ENCODE peak calls at places on chromosome 11, in four cellular contexts. Z is K562, E is GM12878, D is IMR-90. X is an unnamed sample.

GRCh38 chr11:132032555-132032954 is 662.1 kb downstream of the NTM start:
- DNase-seq in Z (no peak), E (no peak), D (peak; percentile 92), X (no peak)

GRCh38 chr11:110759972-110760381 is 47.7 kb upstream of the ARHGAP20 start:
- DNase-seq in Z (no peak), E (no peak), D (peak; percentile 92), X (no peak)

GRCh38 chr11:74749965-74750296 is 1.3 kb downstream of the RNF169 start:
- DNase-seq in Z (peak; percentile 14), E (no peak), D (no peak), X (no peak)

GRCh38 chr11:68870470-68870869 is 28.8 kb upstream of the CPT1A start:
- DNase-seq in Z (peak; percentile 29), E (no peak), D (no peak), X (no peak)

GRCh38 chr11:122306776-122307479 is 190.9 kb upstream of the BLID start:
- DNase-seq in Z (no peak), E (no peak), D (no peak), X (no peak)

GRCh38 chr11:206002-206384 is 1.2 kb downstream of the BET1L start:
- DNase-seq in Z (no peak), E (no peak), D (no peak), X (no peak)

GRCh38 chr11:76850815-76851214 is 9.9 kb upstream of the ACER3 start:
- DNase-seq in Z (no peak), E (no peak), D (no peak), X (no peak)

GRCh38 chr11:8267831-8268529 is 4.3 kb upstream of the LMO1 start:
- DNase-seq in Z (no peak), E (no peak), D (no peak), X (no peak)

GRCh38 chr11:120024046-120024445 is 113.9 kb downstream of the TRIM29 start:
- DNase-seq in Z (no peak), E (no peak), D (no peak), X (no peak)

GRCh38 chr11:20668844-20669832 is at the start of gene NELL1:
- DNase-seq in Z (no peak), E (no peak), D (no peak), X (peak; percentile 66)

GRCh38 chr11:69170704-69171103 is 15.0 kb downstream of the SMIM38 start:
- DNase-seq in Z (no peak), E (no peak), D (no peak), X (no peak)

GRCh38 chr11:67053896-67054850 is 2.5 kb upstream of the RHOD start:
- DNase-seq in Z (peak; percentile 76), E (no peak), D (peak; percentile 91), X (peak; percentile 23)

GRCh38 chr11:32420937-32421532 is 14.3 kb downstream of the WT1 start:
- DNase-seq in Z (peak; percentile 83), E (peak; percentile 55), D (no peak), X (no peak)

GRCh38 chr11:94144233-94144632 is 15.6 kb downstream of the PANX1 start:
- DNase-seq in Z (no peak), E (no peak), D (no peak), X (no peak)

GRCh38 chr11:27296406-27296994 is 66.5 kb downstream of the CCDC34 start:
- DNase-seq in Z (peak; percentile 67), E (no peak), D (peak; percentile 70), X (no peak)

GRCh38 chr11:14075118-14075601 is 112.6 kb downstream of the SPON1 start:
- DNase-seq in Z (no peak), E (no peak), D (no peak), X (no peak)

GRCh38 chr11:19079643-19080440 is 19.3 kb upstream of the MRGPRX2 start:
- DNase-seq in Z (no peak), E (no peak), D (peak; percentile 68), X (no peak)

GRCh38 chr11:44785856-44786606 is 59.3 kb downstream of the TSPAN18 start:
- DNase-seq in Z (no peak), E (no peak), D (no peak), X (no peak)

GRCh38 chr11:1131033-1131911 is 26.5 kb upstream of the MUC5AC start:
- DNase-seq in Z (no peak), E (no peak), D (no peak), X (no peak)

GRCh38 chr11:128904303-128904871 is 13.2 kb downstream of the KCNJ5 start:
- DNase-seq in Z (no peak), E (no peak), D (no peak), X (no peak)

GRCh38 chr11:95148421-95148820 is 58.8 kb downstream of the ENDOD1 start:
- DNase-seq in Z (no peak), E (no peak), D (no peak), X (no peak)

GRCh38 chr11:73566422-73566821 is 31.5 kb downstream of the FAM168A start:
- DNase-seq in Z (no peak), E (no peak), D (peak; percentile 59), X (no peak)

GRCh38 chr11:102120006-102120405 is 9.8 kb downstream of the YAP1 start:
- DNase-seq in Z (no peak), E (no peak), D (peak; percentile 41), X (no peak)

GRCh38 chr11:10638285-10638684 is 55.3 kb downstream of the IRAG1 start:
- DNase-seq in Z (no peak), E (no peak), D (no peak), X (no peak)

GRCh38 chr11:3195251-3196160 is 23.1 kb downstream of the MRGPRG start:
- DNase-seq in Z (no peak), E (no peak), D (peak; percentile 14), X (peak; percentile 47)

GRCh38 chr11:131760191-131760951 is 390.0 kb downstream of the NTM start:
- DNase-seq in Z (no peak), E (no peak), D (peak; percentile 95), X (peak; percentile 63)

GRCh38 chr11:7418061-7418460 is 67.2 kb upstream of the OLFML1 start:
- DNase-seq in Z (no peak), E (no peak), D (no peak), X (no peak)

GRCh38 chr11:132653237-132653636 is 879.1 kb downstream of the OPCML start:
- DNase-seq in Z (no peak), E (no peak), D (no peak), X (no peak)

GRCh38 chr11:19258651-19259230 is 18.0 kb upstream of the E2F8 start:
- DNase-seq in Z (no peak), E (no peak), D (no peak), X (no peak)

GRCh38 chr11:23201936-23202522 is 341.8 kb upstream of the CCDC179 start:
- DNase-seq in Z (no peak), E (no peak), D (no peak), X (no peak)

GRCh38 chr11:1573077-1573846 is 1.2 kb upstream of the DUSP8 start:
- DNase-seq in Z (no peak), E (no peak), D (no peak), X (peak; percentile 71)

GRCh38 chr11:126327280-126328000 is 23.6 kb downstream of the DCPS start:
- DNase-seq in Z (no peak), E (no peak), D (no peak), X (no peak)

GRCh38 chr11:126328001-126328390 is 24.1 kb downstream of the DCPS start:
- DNase-seq in Z (no peak), E (no peak), D (no peak), X (no peak)

GRCh38 chr11:126329644-126330200 is 25.8 kb upstream of the ST3GAL4 start:
- DNase-seq in Z (no peak), E (no peak), D (peak; percentile 17), X (no peak)

GRCh38 chr11:126328938-126329643 is 25.2 kb downstream of the DCPS start:
- DNase-seq in Z (no peak), E (no peak), D (no peak), X (no peak)

DNA sequence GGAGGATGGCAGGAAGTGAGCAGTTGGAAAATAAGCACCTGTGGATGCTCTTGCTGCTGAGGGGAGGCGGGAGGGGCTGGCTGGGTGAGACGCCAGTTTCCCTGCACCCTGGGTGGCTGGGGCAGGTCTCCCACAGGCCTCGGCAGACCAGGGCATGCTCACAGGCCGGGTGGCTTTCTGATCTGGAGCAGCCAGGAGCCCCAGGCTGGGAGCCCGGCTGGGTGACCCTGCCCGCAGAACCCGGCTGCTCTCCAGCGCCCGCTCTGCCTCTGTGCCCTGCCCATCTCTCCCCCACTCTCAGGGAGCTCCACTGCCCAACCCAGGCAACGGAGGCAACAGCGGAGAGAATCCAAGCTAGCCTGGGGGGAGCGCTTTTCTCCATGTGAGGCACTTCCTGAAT is 24.6 kb downstream of the DCPS start:
- DNase-seq in Z (no peak), E (no peak), D (no peak), X (no peak)
- TF ChIP-seq CHD1 in Z (no peak), E (no peak), D (no peak), X (no peak)

GRCh38 chr11:118084247-118084646 is 2.5 kb downstream of the SMIM35 start:
- DNase-seq in Z (no peak), E (peak; percentile 4), D (no peak), X (no peak)
- TF ChIP-seq USF2 in Z (no peak), E (no peak), D (no peak), X (no peak)

GRCh38 chr11:17473071-17473744 is 3.4 kb downstream of the ABCC8 start:
- DNase-seq in Z (peak; percentile 41), E (no peak), D (peak; percentile 7), X (peak; percentile 73)
- TF ChIP-seq CHD1 in Z (no peak), E (no peak), D (no peak), X (no peak)

DNA sequence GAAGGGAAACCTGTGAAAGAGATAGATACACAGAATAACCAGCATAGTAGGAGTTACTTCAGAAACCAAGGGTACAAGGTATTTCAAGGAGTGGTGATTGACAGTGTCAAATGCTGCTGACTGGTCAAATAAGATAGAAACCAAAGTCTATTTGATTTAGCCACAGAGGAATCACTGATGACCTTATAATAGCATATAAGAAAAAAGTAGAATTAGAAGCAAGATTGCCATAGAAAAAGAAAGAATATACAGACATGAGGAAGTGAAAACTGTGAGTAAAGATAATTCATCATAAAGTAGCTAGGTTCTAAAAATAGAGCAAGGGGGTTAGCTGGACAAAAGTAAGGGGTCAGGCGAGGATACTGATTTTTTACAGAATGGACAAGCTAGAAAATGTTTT is 14.2 kb downstream of the ZBTB44 start:
- DNase-seq in Z (no peak), E (no peak), D (no peak), X (no peak)
- TF ChIP-seq USF2 in Z (no peak), E (no peak), D (no peak), X (no peak)

GRCh38 chr11:56271092-56271491 is 2.9 kb upstream of the OR5T1 start:
- DNase-seq in Z (no peak), E (no peak), D (no peak), X (no peak)
- TF ChIP-seq CHD1 in Z (no peak), E (no peak), D (no peak), X (no peak)